ENCODE peak calls at places on chromosomes 1 and 21, in four cellular contexts. C is H1, P is K562, H is GM12878. K is an unnamed sample.

GRCh38 chr1:42936309-42937078 is 22.2 kb downstream of the SLC2A1 start:
- DNase-seq in C (no peak), P (peak), H (no peak), K (peak)

GRCh38 chr21:43362306-43362927 is 64.5 kb downstream of the SIK1 start:
- DNase-seq in C (peak), P (no peak), H (no peak), K (peak)

GRCh38 chr1:81920245-81920740 is 119.6 kb downstream of the ADGRL2 start:
- DNase-seq in C (peak), P (no peak), H (no peak), K (peak)

GRCh38 chr1:227785812-227786608 is 29.5 kb upstream of the PRSS38 start:
- DNase-seq in C (peak), P (no peak), H (no peak), K (no peak)

GRCh38 chr1:29549001-29549400 is 312.7 kb downstream of the PTPRU start:
- DNase-seq in C (no peak), P (no peak), H (no peak), K (no peak)

GRCh38 chr21:19523066-19523465 is 1119.5 kb upstream of the TMPRSS15 start:
- DNase-seq in C (no peak), P (no peak), H (no peak), K (no peak)

GRCh38 chr1:232150770-232151548 is 479.0 kb downstream of the SIPA1L2 start:
- DNase-seq in C (no peak), P (no peak), H (no peak), K (no peak)

GRCh38 chr1:7975212-7975865 is 13.8 kb downstream of the PARK7 start:
- DNase-seq in C (peak), P (peak), H (no peak), K (peak)

GRCh38 chr1:54803761-54804470 is 2.8 kb upstream of the TTC22 start:
- DNase-seq in C (no peak), P (no peak), H (no peak), K (peak)

DNA sequence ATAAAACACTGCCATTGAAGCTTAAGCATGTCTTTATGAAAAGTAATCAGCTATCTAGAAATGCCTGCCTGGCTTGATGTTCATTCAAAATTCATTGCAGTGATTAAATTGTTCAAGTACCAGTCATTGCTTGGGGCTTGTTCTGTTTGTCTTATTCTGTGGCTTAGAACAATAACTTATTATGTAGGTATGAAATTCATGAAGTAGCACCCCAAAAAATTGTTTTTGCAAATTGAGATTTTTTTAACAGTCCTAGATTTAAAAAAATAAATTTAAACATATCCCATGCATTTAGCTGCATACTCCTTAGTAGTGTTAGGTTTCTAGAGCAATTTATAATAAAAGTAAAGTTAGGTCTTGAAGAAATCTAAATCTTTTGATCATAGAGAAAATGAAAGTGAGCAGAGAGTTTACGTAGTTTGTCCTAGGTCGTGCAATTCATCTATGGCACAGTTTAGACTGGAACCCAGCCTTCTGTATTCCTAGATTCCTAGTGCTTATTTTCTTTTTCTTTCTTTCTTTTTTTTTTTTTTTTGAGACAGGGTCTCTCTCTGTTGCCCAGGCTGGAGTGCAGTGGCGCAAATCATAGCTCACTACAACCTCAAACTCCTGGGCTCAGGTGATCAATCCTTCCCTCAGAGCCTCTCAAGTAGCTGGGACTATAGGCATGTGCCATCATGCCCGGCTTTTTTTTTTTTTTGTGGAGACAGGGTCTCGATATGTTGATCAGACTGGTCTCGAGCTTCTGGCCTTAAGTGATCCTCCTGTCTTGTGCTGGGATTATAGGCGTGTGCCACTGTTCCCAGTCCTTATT is 9.3 kb downstream of the MIER1 start:
- DNase-seq in C (no peak), P (no peak), H (no peak), K (no peak)
- TF ChIP-seq CHD1 in C (no peak), P (no peak), H (no peak), K (no peak)

GRCh38 chr1:230441630-230442029 is 15.5 kb upstream of the PGBD5 start:
- DNase-seq in C (peak), P (peak), H (no peak), K (no peak)
- TF ChIP-seq CHD1 in C (no peak), P (no peak), H (no peak), K (no peak)

GRCh38 chr1:19750101-19750881 is 49.4 kb downstream of the TMCO4 start:
- DNase-seq in C (no peak), P (no peak), H (no peak), K (peak)
- TF ChIP-seq CHD1 in C (no peak), P (no peak), H (no peak), K (no peak)

DNA sequence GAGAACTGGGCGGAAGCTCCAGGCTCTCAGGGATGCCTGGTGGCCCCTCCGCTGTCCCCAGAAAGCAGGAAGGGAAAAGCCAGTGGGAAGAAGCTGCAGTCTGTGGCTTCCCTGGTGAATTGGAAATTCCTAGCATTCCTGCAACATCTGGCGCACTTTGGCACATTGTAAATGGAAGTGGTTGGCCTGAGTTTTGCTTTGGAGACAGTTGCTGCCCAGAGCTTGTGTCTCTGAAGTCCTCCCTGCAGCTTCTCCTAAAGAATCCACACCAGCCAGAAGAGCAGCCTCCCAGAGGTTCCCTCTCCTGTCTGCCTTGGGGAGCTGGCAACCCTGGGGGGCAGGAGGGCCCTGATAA is 48.2 kb downstream of the ARHGEF10L start:
- DNase-seq in C (no peak), P (no peak), H (no peak), K (peak)
- TF ChIP-seq CHD1 in C (no peak), P (no peak), H (no peak), K (no peak)

GRCh38 chr1:234621657-234622335 is 11.8 kb upstream of the IRF2BP2 start:
- DNase-seq in C (no peak), P (no peak), H (no peak), K (peak)

GRCh38 chr1:234619071-234619480 is 9.1 kb upstream of the IRF2BP2 start:
- DNase-seq in C (no peak), P (no peak), H (no peak), K (peak)

GRCh38 chr1:234620786-234621468 is 10.9 kb upstream of the IRF2BP2 start:
- DNase-seq in C (no peak), P (no peak), H (no peak), K (no peak)

GRCh38 chr1:234619794-234620247 is 9.8 kb upstream of the IRF2BP2 start:
- DNase-seq in C (no peak), P (no peak), H (no peak), K (no peak)

DNA sequence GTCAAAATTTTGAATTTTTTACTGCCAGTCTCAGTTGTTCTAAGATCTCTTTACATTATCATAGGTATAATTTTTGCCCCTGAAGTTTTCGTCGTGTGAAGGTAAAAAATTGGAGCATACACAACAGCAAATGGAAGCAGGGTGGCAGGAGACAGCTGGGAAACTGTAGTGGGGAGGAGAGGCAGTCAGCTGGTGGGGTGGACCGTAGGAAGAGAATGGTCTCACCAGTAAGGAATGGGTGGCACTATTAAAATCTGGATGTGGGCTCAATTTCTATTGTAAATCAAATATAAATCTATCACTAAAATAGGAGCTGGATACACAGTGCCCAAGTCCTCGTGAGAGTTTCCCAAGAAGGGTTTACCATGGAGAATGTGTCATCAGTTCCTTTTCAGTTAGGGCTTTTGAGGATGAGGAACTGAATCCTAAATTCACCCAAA is 10.3 kb upstream of the IRF2BP2 start:
- DNase-seq in C (no peak), P (no peak), H (no peak), K (no peak)
- TF ChIP-seq CHD1 in C (no peak), P (no peak), H (no peak), K (no peak)

GRCh38 chr21:29436143-29436542 is 137.4 kb downstream of the BACH1 start:
- DNase-seq in C (no peak), P (no peak), H (no peak), K (no peak)

GRCh38 chr21:29436650-29437049 is 137.9 kb downstream of the BACH1 start:
- DNase-seq in C (no peak), P (no peak), H (no peak), K (no peak)

GRCh38 chr21:29443398-29444010 is 144.8 kb downstream of the BACH1 start:
- DNase-seq in C (no peak), P (no peak), H (no peak), K (no peak)

DNA sequence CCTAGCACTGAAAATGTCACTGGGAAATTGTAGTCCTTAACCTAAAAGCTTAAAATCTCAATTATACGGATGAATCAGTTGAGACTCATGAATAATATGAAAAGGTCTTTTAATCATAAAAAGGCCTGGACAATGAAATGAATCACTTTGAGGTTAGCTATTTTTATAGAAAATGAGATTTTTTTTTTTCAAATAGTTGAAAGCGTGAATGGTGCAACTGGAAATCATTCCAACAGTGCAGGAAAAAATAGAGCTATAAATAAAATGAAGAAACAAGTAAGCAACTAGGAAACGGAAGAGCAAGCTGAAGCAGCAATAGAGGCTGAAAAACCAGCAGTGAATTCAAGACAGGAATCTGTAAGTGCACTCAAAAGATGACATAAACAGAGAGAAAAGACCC is 142.9 kb downstream of the BACH1 start:
- DNase-seq in C (no peak), P (no peak), H (no peak), K (no peak)
- TF ChIP-seq CHD1 in C (no peak), P (no peak), H (no peak), K (no peak)

GRCh38 chr1:899636-900317 is 23.9 kb upstream of the SAMD11 start:
- DNase-seq in C (no peak), P (no peak), H (no peak), K (no peak)
- TF ChIP-seq CHD1 in C (no peak), P (no peak), H (no peak), K (no peak)

DNA sequence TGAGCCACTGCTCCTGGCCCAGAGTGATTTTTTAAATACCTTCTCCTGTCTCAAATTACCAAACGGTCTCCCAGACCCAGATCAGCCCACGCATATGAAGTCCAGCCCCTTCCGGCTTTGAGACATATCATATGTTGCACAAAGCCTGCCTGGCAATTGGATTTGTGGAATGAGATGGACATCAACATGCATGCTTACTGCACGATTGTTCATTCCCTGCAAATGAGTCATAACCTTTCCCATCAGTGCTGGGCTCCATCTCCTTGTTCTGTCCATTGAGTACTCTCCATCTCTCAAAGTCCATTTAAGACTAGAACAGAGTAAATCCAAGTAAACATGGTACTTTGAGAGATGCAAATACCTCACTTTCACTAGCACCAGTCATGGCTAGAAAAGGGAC is 612.2 kb upstream of the USP24 start:
- DNase-seq in C (no peak), P (no peak), H (no peak), K (peak)
- TF ChIP-seq CHD1 in C (no peak), P (no peak), H (no peak), K (no peak)

DNA sequence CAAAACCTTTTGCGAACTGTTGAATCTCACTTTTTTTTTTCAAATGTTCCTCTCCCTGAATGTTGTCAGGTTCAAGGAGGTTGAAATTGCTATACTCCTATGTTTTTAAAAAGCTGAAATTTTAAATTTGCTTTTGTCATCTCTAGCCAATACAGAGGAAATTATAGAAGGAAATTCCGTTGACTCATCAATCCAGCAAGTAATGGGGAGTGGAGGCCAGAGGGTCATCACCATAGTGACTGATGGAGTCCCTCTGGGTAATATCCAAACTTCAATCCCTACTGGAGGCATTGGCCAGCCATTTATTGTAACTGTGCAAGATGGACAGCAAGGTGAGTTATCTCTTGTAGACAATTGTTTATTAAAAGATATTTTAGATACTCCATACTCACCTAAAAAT is 36.3 kb downstream of the GABPB2 start:
- DNase-seq in C (no peak), P (no peak), H (no peak), K (peak)
- TF ChIP-seq CHD1 in C (no peak), P (no peak), H (no peak), K (no peak)

GRCh38 chr1:177511036-177511435 is 340.3 kb downstream of the BRINP2 start:
- DNase-seq in C (no peak), P (no peak), H (no peak), K (no peak)
- TF ChIP-seq CHD1 in C (no peak), P (no peak), H (no peak), K (no peak)